ENCODE peak calls at places on chromosomes 1 and 21, in nine cellular contexts. One of them, this sample, is unnamed.

GRCh38 chr1:185595835-185596667 is 138.1 kb upstream of the HMCN1 start:
- DNase-seq in right lobe of liver: no peak
- DNase-seq in GM12865: peak; percentile 74
- DNase-seq in foreskin keratinocyte: peak; percentile 45
- DNase-seq in HFF-Myc: peak; percentile 21
- DNase-seq in uterus: no peak
- DNase-seq in AG09319: no peak
- DNase-seq in bronchial epithelial cell: peak; percentile 66
- DNase-seq in GM13977: peak; percentile 58
- DNase-seq in this sample: no peak

GRCh38 chr1:41936107-41936506 is 17.4 kb upstream of the HIVEP3 start:
- DNase-seq in right lobe of liver: no peak
- DNase-seq in GM12865: peak; percentile 29
- DNase-seq in foreskin keratinocyte: peak; percentile 63
- DNase-seq in HFF-Myc: no peak
- DNase-seq in uterus: no peak
- DNase-seq in AG09319: no peak
- DNase-seq in bronchial epithelial cell: peak; percentile 78
- DNase-seq in GM13977: no peak
- DNase-seq in this sample: no peak

GRCh38 chr1:164644774-164645634 is 86.0 kb downstream of the PBX1 start:
- DNase-seq in right lobe of liver: no peak
- DNase-seq in GM12865: no peak
- DNase-seq in foreskin keratinocyte: peak; percentile 20
- DNase-seq in HFF-Myc: no peak
- DNase-seq in uterus: no peak
- DNase-seq in AG09319: no peak
- DNase-seq in bronchial epithelial cell: peak; percentile 33
- DNase-seq in GM13977: no peak
- DNase-seq in this sample: no peak

GRCh38 chr1:248688527-248689298 is 13.9 kb downstream of the OR14I1 start:
- DNase-seq in right lobe of liver: no peak
- DNase-seq in GM12865: peak; percentile 65
- DNase-seq in foreskin keratinocyte: no peak
- DNase-seq in HFF-Myc: no peak
- DNase-seq in uterus: no peak
- DNase-seq in AG09319: no peak
- DNase-seq in bronchial epithelial cell: no peak
- DNase-seq in GM13977: peak; percentile 69
- DNase-seq in this sample: no peak

GRCh38 chr1:196142111-196142510 is 466.1 kb downstream of the KCNT2 start:
- DNase-seq in right lobe of liver: no peak
- DNase-seq in GM12865: no peak
- DNase-seq in foreskin keratinocyte: no peak
- DNase-seq in HFF-Myc: no peak
- DNase-seq in uterus: no peak
- DNase-seq in AG09319: no peak
- DNase-seq in bronchial epithelial cell: no peak
- DNase-seq in GM13977: no peak
- DNase-seq in this sample: no peak

GRCh38 chr1:184986250-184986649 is 11.9 kb upstream of the NIBAN1 start:
- DNase-seq in right lobe of liver: no peak
- DNase-seq in GM12865: no peak
- DNase-seq in foreskin keratinocyte: peak; percentile 33
- DNase-seq in HFF-Myc: no peak
- DNase-seq in uterus: no peak
- DNase-seq in AG09319: no peak
- DNase-seq in bronchial epithelial cell: peak; percentile 43
- DNase-seq in GM13977: no peak
- DNase-seq in this sample: no peak

GRCh38 chr1:112923234-112923955 is 32.6 kb downstream of the SLC16A1 start:
- DNase-seq in right lobe of liver: peak; percentile 29
- DNase-seq in GM12865: no peak
- DNase-seq in foreskin keratinocyte: no peak
- DNase-seq in HFF-Myc: no peak
- DNase-seq in uterus: no peak
- DNase-seq in AG09319: no peak
- DNase-seq in bronchial epithelial cell: no peak
- DNase-seq in GM13977: no peak
- DNase-seq in this sample: no peak

GRCh38 chr21:33041981-33042380 is 16.2 kb downstream of the OLIG2 start:
- DNase-seq in right lobe of liver: no peak
- DNase-seq in GM12865: no peak
- DNase-seq in foreskin keratinocyte: no peak
- DNase-seq in HFF-Myc: no peak
- DNase-seq in uterus: no peak
- DNase-seq in AG09319: no peak
- DNase-seq in bronchial epithelial cell: no peak
- DNase-seq in GM13977: no peak
- DNase-seq in this sample: no peak

GRCh38 chr1:2384941-2385481 is 6.3 kb downstream of the MORN1 start:
- DNase-seq in right lobe of liver: no peak
- DNase-seq in GM12865: no peak
- DNase-seq in foreskin keratinocyte: no peak
- DNase-seq in HFF-Myc: no peak
- DNase-seq in uterus: no peak
- DNase-seq in AG09319: no peak
- DNase-seq in bronchial epithelial cell: no peak
- DNase-seq in GM13977: no peak
- DNase-seq in this sample: peak; percentile 35

GRCh38 chr1:44842763-44843655 is at the start of gene PTCH2:
- DNase-seq in right lobe of liver: peak; percentile 57
- DNase-seq in GM12865: peak; percentile 28
- DNase-seq in foreskin keratinocyte: no peak
- DNase-seq in HFF-Myc: peak; percentile 12
- DNase-seq in uterus: peak; percentile 85
- DNase-seq in AG09319: peak; percentile 16
- DNase-seq in bronchial epithelial cell: no peak
- DNase-seq in GM13977: peak; percentile 85
- DNase-seq in this sample: peak; percentile 67

GRCh38 chr21:41726970-41727783 is 39.7 kb downstream of the RIPK4 start:
- DNase-seq in right lobe of liver: no peak
- DNase-seq in GM12865: no peak
- DNase-seq in foreskin keratinocyte: peak; percentile 91
- DNase-seq in HFF-Myc: peak; percentile 5
- DNase-seq in uterus: peak; percentile 42
- DNase-seq in AG09319: peak; percentile 15
- DNase-seq in bronchial epithelial cell: peak; percentile 90
- DNase-seq in GM13977: no peak
- DNase-seq in this sample: no peak
- TF ChIP-seq CTCF in right lobe of liver: no peak
- TF ChIP-seq CTCF in GM12865: no peak
- TF ChIP-seq CTCF in foreskin keratinocyte: peak; percentile 40
- TF ChIP-seq CTCF in HFF-Myc: no peak
- TF ChIP-seq CTCF in uterus: no peak
- TF ChIP-seq CTCF in AG09319: no peak
- TF ChIP-seq CTCF in bronchial epithelial cell: peak; percentile 1
- TF ChIP-seq CTCF in GM13977: no peak
- TF ChIP-seq CTCF in this sample: no peak

DNA sequence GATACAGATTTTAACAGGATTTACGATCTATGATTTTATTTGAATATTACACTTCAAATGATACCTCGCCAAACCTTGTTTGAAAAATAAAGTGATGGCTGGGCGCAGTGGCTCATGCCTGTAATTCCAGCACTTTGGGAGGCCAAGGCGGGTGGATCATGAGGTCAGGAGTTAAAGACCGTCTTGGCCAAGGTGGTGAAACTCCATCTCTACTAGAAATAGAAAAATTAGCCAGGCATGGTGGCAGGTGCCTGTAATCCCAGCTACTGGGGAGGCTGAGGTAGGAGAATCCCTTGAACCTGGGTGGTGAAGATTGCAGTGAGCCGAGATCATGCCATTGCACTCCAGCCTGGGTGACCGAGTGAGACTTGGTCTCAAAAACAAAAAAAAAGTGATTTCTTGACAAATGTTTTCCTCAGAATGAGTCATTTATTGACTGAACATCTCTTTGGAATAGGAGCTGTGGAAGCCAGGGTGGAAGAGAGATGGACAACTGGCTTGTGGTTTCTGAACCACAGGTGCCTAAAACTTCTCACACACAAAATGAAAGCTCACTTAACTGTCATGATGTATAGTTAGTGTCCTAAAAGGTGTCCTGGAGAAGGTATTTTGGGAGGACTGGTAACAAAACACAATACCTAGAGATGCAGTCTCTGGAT is 11.9 kb downstream of the PKNOX1 start:
- DNase-seq in right lobe of liver: no peak
- DNase-seq in GM12865: no peak
- DNase-seq in foreskin keratinocyte: no peak
- DNase-seq in HFF-Myc: no peak
- DNase-seq in uterus: no peak
- DNase-seq in AG09319: no peak
- DNase-seq in bronchial epithelial cell: no peak
- DNase-seq in GM13977: no peak
- DNase-seq in this sample: no peak
- TF ChIP-seq CTCF in right lobe of liver: no peak
- TF ChIP-seq CTCF in GM12865: no peak
- TF ChIP-seq CTCF in foreskin keratinocyte: no peak
- TF ChIP-seq CTCF in HFF-Myc: no peak
- TF ChIP-seq CTCF in uterus: no peak
- TF ChIP-seq CTCF in AG09319: no peak
- TF ChIP-seq CTCF in bronchial epithelial cell: no peak
- TF ChIP-seq CTCF in GM13977: no peak
- TF ChIP-seq CTCF in this sample: no peak

GRCh38 chr1:160491017-160491416 is 32.0 kb downstream of the SLAMF6 start:
- DNase-seq in right lobe of liver: no peak
- DNase-seq in GM12865: no peak
- DNase-seq in foreskin keratinocyte: no peak
- DNase-seq in HFF-Myc: no peak
- DNase-seq in uterus: no peak
- DNase-seq in AG09319: no peak
- DNase-seq in bronchial epithelial cell: no peak
- DNase-seq in GM13977: no peak
- DNase-seq in this sample: no peak

GRCh38 chr1:160496334-160496733 is 26.7 kb downstream of the SLAMF6 start:
- DNase-seq in right lobe of liver: no peak
- DNase-seq in GM12865: no peak
- DNase-seq in foreskin keratinocyte: no peak
- DNase-seq in HFF-Myc: no peak
- DNase-seq in uterus: no peak
- DNase-seq in AG09319: no peak
- DNase-seq in bronchial epithelial cell: no peak
- DNase-seq in GM13977: no peak
- DNase-seq in this sample: no peak

GRCh38 chr1:160489513-160490261 is 33.4 kb downstream of the SLAMF6 start:
- DNase-seq in right lobe of liver: no peak
- DNase-seq in GM12865: no peak
- DNase-seq in foreskin keratinocyte: no peak
- DNase-seq in HFF-Myc: no peak
- DNase-seq in uterus: no peak
- DNase-seq in AG09319: no peak
- DNase-seq in bronchial epithelial cell: no peak
- DNase-seq in GM13977: no peak
- DNase-seq in this sample: no peak

GRCh38 chr1:160492617-160493016 is 30.4 kb downstream of the SLAMF6 start:
- DNase-seq in right lobe of liver: no peak
- DNase-seq in GM12865: no peak
- DNase-seq in foreskin keratinocyte: no peak
- DNase-seq in HFF-Myc: no peak
- DNase-seq in uterus: no peak
- DNase-seq in AG09319: no peak
- DNase-seq in bronchial epithelial cell: no peak
- DNase-seq in GM13977: no peak
- DNase-seq in this sample: no peak

DNA sequence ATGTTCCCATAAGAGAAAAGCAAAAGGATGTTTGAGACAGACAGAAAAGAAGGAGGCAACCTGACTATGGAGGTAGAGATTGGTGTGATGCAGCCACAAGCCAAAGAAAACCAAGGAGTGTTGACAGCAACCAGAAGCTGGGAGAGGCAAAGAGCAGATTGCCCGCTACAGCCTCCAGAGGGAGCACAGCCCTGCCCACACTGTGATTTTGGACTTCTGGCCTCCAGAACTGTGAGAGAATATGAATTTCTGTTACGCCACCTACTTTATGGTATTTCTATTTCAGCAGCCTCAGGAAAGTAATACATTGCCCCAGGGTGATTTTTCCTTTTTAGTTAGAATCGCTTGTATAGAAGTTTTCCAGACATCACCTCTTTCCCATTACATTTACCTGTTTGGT is 28.4 kb downstream of the SLAMF6 start:
- DNase-seq in right lobe of liver: peak; percentile 35
- DNase-seq in GM12865: no peak
- DNase-seq in foreskin keratinocyte: no peak
- DNase-seq in HFF-Myc: no peak
- DNase-seq in uterus: no peak
- DNase-seq in AG09319: no peak
- DNase-seq in bronchial epithelial cell: no peak
- DNase-seq in GM13977: no peak
- DNase-seq in this sample: no peak
- TF ChIP-seq CTCF in right lobe of liver: peak; percentile 26
- TF ChIP-seq CTCF in GM12865: peak; percentile 20
- TF ChIP-seq CTCF in foreskin keratinocyte: peak; percentile 53
- TF ChIP-seq CTCF in HFF-Myc: peak; percentile 16
- TF ChIP-seq CTCF in uterus: no peak
- TF ChIP-seq CTCF in AG09319: no peak
- TF ChIP-seq CTCF in bronchial epithelial cell: peak; percentile 38
- TF ChIP-seq CTCF in GM13977: peak; percentile 18
- TF ChIP-seq CTCF in this sample: no peak

GRCh38 chr1:157995575-157996169 is 2.2 kb downstream of the KIRREL1 start:
- DNase-seq in right lobe of liver: no peak
- DNase-seq in GM12865: no peak
- DNase-seq in foreskin keratinocyte: no peak
- DNase-seq in HFF-Myc: no peak
- DNase-seq in uterus: no peak
- DNase-seq in AG09319: no peak
- DNase-seq in bronchial epithelial cell: no peak
- DNase-seq in GM13977: no peak
- DNase-seq in this sample: no peak
- TF ChIP-seq CTCF in right lobe of liver: no peak
- TF ChIP-seq CTCF in GM12865: no peak
- TF ChIP-seq CTCF in foreskin keratinocyte: peak; percentile 3
- TF ChIP-seq CTCF in HFF-Myc: peak; percentile 11
- TF ChIP-seq CTCF in uterus: no peak
- TF ChIP-seq CTCF in AG09319: peak; percentile 32
- TF ChIP-seq CTCF in bronchial epithelial cell: no peak
- TF ChIP-seq CTCF in GM13977: no peak
- TF ChIP-seq CTCF in this sample: no peak

This sample was measured in lower lobe of right lung.